ENCODE peak calls at places on chromosomes 3 and 15, in ten cellular contexts. Q is mammary epithelial cell, D is AG09319, A is chondrocyte, Z is GM13976, G is nephron progenitor cell, W is fibroblast of villous mesenchyme, C is Caco-2, F is A549, J is heart right ventricle. T is an unnamed sample.

GRCh38 chr3:186772886-186773417 is 10.4 kb upstream of the EIF4A2 start:
- DNase-seq in Q (no peak), D (no peak), A (no peak), Z (peak), G (no peak), W (peak), C (no peak), F (no peak), J (peak), T (no peak)

GRCh38 chr3:179416681-179417080 is 34.6 kb downstream of the GNB4 start:
- DNase-seq in Q (no peak), D (peak), A (no peak), Z (no peak), G (no peak), W (no peak), C (no peak), F (no peak), J (no peak), T (no peak)

GRCh38 chr3:66394261-66395249 is 106.3 kb downstream of the LRIG1 start:
- DNase-seq in Q (no peak), D (no peak), A (no peak), Z (peak), G (peak), W (peak), C (no peak), F (no peak), J (no peak), T (no peak)

GRCh38 chr15:45402955-45403892 is 24.9 kb upstream of the GATM start:
- DNase-seq in Q (peak), D (no peak), A (peak), Z (peak), G (peak), W (peak), C (peak), F (peak), J (peak), T (peak)

GRCh38 chr3:15505412-15506165 is 15.9 kb downstream of the COLQ start:
- DNase-seq in Q (no peak), D (no peak), A (no peak), Z (no peak), G (peak), W (no peak), C (no peak), F (no peak), J (no peak), T (no peak)

GRCh38 chr3:148737104-148737525 is 39.4 kb downstream of the AGTR1 start:
- DNase-seq in Q (no peak), D (no peak), A (no peak), Z (no peak), G (no peak), W (peak), C (peak), F (no peak), J (no peak), T (no peak)

GRCh38 chr3:36494461-36495109 is 114.3 kb downstream of the STAC start:
- DNase-seq in Q (peak), D (peak), A (no peak), Z (no peak), G (no peak), W (peak), C (no peak), F (no peak), J (no peak), T (no peak)

GRCh38 chr15:83570756-83571155 is 83.2 kb upstream of the ADAMTSL3 start:
- DNase-seq in Q (no peak), D (no peak), A (no peak), Z (no peak), G (no peak), W (no peak), C (no peak), F (no peak), J (no peak), T (no peak)

GRCh38 chr3:55160241-55160877 is 232.5 kb upstream of the LRTM1 start:
- DNase-seq in Q (peak), D (peak), A (no peak), Z (no peak), G (peak), W (peak), C (no peak), F (peak), J (peak), T (no peak)

GRCh38 chr3:16511561-16512434 is 1.7 kb downstream of the RFTN1 start:
- DNase-seq in Q (no peak), D (peak), A (no peak), Z (peak), G (peak), W (peak), C (no peak), F (no peak), J (peak), T (no peak)

GRCh38 chr3:176919836-176920760 is 277.2 kb downstream of the TBL1XR1 start:
- DNase-seq in Q (peak), D (no peak), A (no peak), Z (no peak), G (peak), W (no peak), C (no peak), F (no peak), J (no peak), T (no peak)

GRCh38 chr15:98515186-98515585 is 133.2 kb upstream of the IGF1R start:
- DNase-seq in Q (no peak), D (no peak), A (no peak), Z (no peak), G (no peak), W (no peak), C (no peak), F (no peak), J (no peak), T (no peak)

GRCh38 chr3:189948724-189949045 is 172.0 kb downstream of the P3H2 start:
- DNase-seq in Q (no peak), D (no peak), A (no peak), Z (no peak), G (no peak), W (no peak), C (no peak), F (no peak), J (no peak), T (no peak)
- TF ChIP-seq CTCF in Q (no peak), D (no peak), A (peak), Z (no peak), G (no peak), W (no peak), C (no peak), F (peak), J (no peak), T (no peak)

GRCh38 chr3:127428344-127429001 is 140.6 kb upstream of the PRR20G start:
- DNase-seq in Q (peak), D (no peak), A (no peak), Z (no peak), G (no peak), W (no peak), C (no peak), F (no peak), J (no peak), T (no peak)
- TF ChIP-seq CTCF in Q (peak), D (no peak), A (no peak), Z (no peak), G (no peak), W (no peak), C (no peak), F (no peak), J (no peak), T (no peak)

DNA sequence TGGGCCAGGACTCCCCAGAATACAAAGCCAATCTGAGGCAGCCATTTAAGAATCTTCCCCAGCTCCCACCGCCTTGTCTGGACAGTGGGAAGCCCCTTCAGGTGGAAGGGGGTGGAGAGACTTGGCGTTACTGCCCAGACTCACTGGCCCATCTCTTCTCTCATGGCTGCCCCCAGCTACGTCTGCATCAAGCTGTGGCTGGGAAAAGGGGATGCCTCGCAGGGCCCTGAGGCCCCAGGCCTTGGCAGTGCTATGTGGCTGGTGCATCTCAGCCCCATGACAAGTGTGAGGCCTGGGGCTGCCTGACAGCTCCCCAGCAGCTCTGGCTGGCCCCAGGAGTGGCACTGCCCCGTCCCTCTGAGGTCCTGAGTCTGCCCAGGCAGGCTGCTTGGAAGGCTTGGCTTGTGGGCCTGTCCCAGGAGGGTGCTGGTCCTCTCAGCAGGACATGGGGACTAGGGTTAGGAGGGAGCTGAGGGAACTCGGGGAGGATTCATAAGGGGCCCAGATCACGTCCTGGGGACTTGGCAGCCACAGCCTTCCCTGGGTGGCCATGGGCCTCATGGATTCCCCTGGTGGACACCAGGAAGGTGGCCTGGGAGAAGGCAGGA is 20.2 kb upstream of the SLC41A3 start:
- DNase-seq in Q (no peak), D (no peak), A (no peak), Z (peak), G (no peak), W (no peak), C (no peak), F (no peak), J (no peak), T (no peak)
- TF ChIP-seq CTCF in Q (no peak), D (no peak), A (no peak), Z (no peak), G (no peak), W (no peak), C (no peak), F (no peak), J (no peak), T (no peak)

GRCh38 chr3:122299222-122299621 is 25.8 kb upstream of the CSTA start:
- DNase-seq in Q (no peak), D (no peak), A (no peak), Z (no peak), G (no peak), W (no peak), C (no peak), F (no peak), J (no peak), T (no peak)

GRCh38 chr3:122298239-122298638 is 26.8 kb upstream of the CSTA start:
- DNase-seq in Q (no peak), D (no peak), A (no peak), Z (peak), G (no peak), W (no peak), C (no peak), F (no peak), J (no peak), T (no peak)

GRCh38 chr3:122295286-122295685 is 29.8 kb upstream of the CSTA start:
- DNase-seq in Q (no peak), D (no peak), A (no peak), Z (peak), G (no peak), W (no peak), C (no peak), F (no peak), J (no peak), T (no peak)

GRCh38 chr3:122301063-122301462 is 24.0 kb upstream of the CSTA start:
- DNase-seq in Q (no peak), D (no peak), A (no peak), Z (peak), G (no peak), W (no peak), C (no peak), F (no peak), J (no peak), T (no peak)

DNA sequence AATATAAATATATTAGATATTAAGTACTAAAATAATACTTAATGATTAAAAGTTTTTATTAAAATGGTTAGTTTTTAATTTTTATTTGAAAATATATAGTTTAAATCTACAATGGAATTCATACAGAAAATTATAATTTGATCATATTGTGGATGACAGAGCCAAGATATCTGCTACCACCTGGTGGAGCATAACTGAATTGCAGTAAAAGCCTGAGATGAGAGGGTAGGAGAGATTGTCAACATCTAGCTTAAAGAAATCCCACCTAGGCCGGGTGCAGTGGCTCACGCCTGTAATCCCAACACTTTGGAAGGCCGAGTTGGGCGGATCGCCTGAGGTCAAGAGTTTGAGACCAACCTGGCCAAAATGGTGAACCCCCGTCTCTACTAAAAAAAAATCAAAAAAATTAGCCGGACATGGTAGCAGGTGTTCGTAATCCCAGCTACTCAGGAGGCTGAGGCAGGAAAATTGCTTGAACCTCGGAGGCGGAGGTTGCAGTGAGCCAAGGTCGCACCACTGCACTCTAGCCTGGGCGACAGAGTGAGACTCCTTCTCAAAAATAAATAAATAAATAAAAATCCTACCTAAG is 25.1 kb upstream of the CSTA start:
- DNase-seq in Q (no peak), D (no peak), A (no peak), Z (no peak), G (peak), W (peak), C (peak), F (peak), J (no peak), T (peak)
- TF ChIP-seq CTCF in Q (peak), D (peak), A (peak), Z (no peak), G (peak), W (peak), C (peak), F (peak), J (peak), T (peak)

GRCh38 chr3:121883507-121883906 is 10.7 kb upstream of the SLC15A2 start:
- DNase-seq in Q (peak), D (no peak), A (no peak), Z (peak), G (no peak), W (peak), C (peak), F (peak), J (no peak), T (peak)
- TF ChIP-seq CTCF in Q (peak), D (peak), A (peak), Z (no peak), G (peak), W (peak), C (no peak), F (no peak), J (peak), T (peak)

GRCh38 chr3:104604326-104605010 is 762.2 kb upstream of the ALCAM start:
- DNase-seq in Q (peak), D (no peak), A (no peak), Z (no peak), G (no peak), W (peak), C (no peak), F (no peak), J (no peak), T (no peak)
- TF ChIP-seq CTCF in Q (peak), D (peak), A (peak), Z (no peak), G (no peak), W (peak), C (no peak), F (no peak), J (peak), T (no peak)

GRCh38 chr3:128021768-128022372 is 30.4 kb upstream of the SEC61A1 start:
- DNase-seq in Q (no peak), D (no peak), A (no peak), Z (no peak), G (no peak), W (no peak), C (no peak), F (no peak), J (no peak), T (no peak)
- TF ChIP-seq CTCF in Q (no peak), D (no peak), A (no peak), Z (no peak), G (no peak), W (no peak), C (no peak), F (no peak), J (no peak), T (no peak)

DNA sequence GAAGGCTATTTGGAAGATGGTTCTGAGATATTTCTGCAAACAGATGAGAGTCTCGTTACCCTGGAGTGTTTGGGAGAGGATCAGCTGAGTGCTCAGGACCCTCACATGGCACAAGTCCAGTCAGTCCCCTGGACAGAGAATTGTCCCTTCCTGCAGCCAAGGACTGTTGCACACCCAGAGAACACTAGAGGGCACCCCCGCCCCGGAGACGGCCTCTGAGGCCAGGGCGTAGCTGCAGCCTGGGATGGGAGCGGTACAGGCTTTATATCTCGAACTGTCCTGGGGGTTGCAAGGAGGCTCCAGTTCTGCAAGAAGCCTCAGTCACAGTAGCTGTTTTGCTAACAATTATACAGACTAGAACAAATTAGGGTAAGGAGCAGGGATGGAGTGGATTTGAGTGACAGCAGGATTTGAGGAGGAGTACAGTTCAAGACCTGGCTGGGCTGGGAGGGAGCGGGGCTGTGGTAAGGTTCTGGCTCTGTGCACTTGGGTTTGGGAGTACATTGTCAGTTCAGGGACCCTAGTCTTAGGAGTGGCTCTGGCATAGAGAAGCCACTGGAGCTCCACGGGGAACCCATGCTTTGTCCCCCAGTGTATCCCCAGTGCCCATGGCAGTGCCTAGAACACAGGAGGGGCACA is 67.6 kb upstream of the HACD2 start:
- DNase-seq in Q (peak), D (no peak), A (no peak), Z (peak), G (peak), W (peak), C (peak), F (peak), J (peak), T (peak)
- TF ChIP-seq CTCF in Q (peak), D (peak), A (peak), Z (peak), G (peak), W (peak), C (peak), F (peak), J (peak), T (peak)

T was measured in Calu3.